ENCODE peak calls at places on chromosomes 3 and 15, in seven cellular contexts. R is IMR-90, S is transverse colon, U is HCT116, N is spleen, C is adrenal gland, Y is A549. E is an unnamed sample.

GRCh38 chr3:27632431-27633223 is 89.5 kb downstream of the EOMES start:
- DNase-seq in R (peak), S (peak), U (no peak), N (peak), C (peak), Y (peak), E (peak)

GRCh38 chr3:46096336-46096735 is 69.1 kb upstream of the XCR1 start:
- DNase-seq in R (no peak), S (no peak), U (no peak), N (no peak), C (no peak), Y (no peak), E (no peak)

GRCh38 chr15:65033659-65034269 is 4.3 kb upstream of the MTFMT start:
- DNase-seq in R (peak), S (peak), U (peak), N (no peak), C (no peak), Y (peak), E (no peak)

GRCh38 chr15:21269121-21269520 is 171.2 kb downstream of the POTEB3 start:
- DNase-seq in R (no peak), S (no peak), U (no peak), N (no peak), C (no peak), Y (peak), E (no peak)

GRCh38 chr3:188390775-188391443 is 237.0 kb downstream of the LPP start:
- DNase-seq in R (no peak), S (no peak), U (no peak), N (no peak), C (no peak), Y (no peak), E (no peak)

GRCh38 chr3:113247664-113248458 is 36.5 kb downstream of the BOC start:
- DNase-seq in R (no peak), S (no peak), U (no peak), N (no peak), C (no peak), Y (no peak), E (no peak)

GRCh38 chr15:77940548-77940947 is 137.0 kb downstream of the TBC1D2B start:
- DNase-seq in R (no peak), S (no peak), U (no peak), N (no peak), C (no peak), Y (no peak), E (no peak)

GRCh38 chr3:197368330-197368729 is 69.9 kb upstream of the DLG1 start:
- DNase-seq in R (no peak), S (no peak), U (no peak), N (no peak), C (no peak), Y (no peak), E (no peak)

GRCh38 chr15:90931737-90932659 is at the start of gene HDDC3:
- DNase-seq in R (peak), S (peak), U (peak), N (peak), C (peak), Y (peak), E (peak)

GRCh38 chr3:156465222-156465621 is 89.7 kb downstream of the SSR3 start:
- DNase-seq in R (no peak), S (no peak), U (no peak), N (no peak), C (no peak), Y (no peak), E (no peak)

GRCh38 chr3:31573460-31573779 is 40.7 kb downstream of the STT3B start:
- DNase-seq in R (no peak), S (no peak), U (no peak), N (no peak), C (no peak), Y (no peak), E (no peak)

DNA sequence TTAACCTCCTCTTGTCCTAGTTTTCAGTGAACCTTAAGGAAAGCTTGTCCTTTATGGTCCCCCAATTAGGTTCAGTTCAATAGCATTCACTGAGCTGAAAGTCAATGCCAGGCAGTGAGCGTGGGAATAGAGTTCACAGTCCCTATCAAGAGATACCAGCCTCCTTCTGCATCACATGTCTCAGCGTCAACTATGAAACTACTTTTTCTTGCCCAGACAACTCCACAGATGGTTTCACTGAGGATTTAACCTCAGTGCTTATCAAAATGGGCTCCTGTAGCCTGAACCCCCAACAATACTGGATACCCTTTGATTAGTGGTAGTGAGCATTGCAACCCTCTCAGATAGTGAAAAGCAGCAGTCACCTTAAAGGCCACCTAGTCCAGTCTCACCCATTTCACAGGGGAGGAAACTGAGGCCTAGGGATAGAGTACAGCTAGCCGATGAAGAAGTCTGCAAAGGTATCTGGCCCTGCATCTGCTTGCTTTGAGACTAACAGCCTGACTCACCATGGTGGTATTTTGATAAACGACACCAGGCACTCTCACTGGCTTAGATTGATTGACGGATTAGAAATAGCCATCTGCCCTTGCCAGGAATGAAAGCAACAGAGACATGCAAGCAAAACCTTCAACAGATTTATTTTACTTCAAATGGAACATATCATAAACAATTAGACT is 1.6 kb upstream of the UBA3 start:
- DNase-seq in R (no peak), S (no peak), U (no peak), N (no peak), C (no peak), Y (peak), E (no peak)
- TF ChIP-seq POLR2A in R (no peak), S (no peak), U (no peak), N (no peak), C (no peak), Y (no peak), E (no peak)

DNA sequence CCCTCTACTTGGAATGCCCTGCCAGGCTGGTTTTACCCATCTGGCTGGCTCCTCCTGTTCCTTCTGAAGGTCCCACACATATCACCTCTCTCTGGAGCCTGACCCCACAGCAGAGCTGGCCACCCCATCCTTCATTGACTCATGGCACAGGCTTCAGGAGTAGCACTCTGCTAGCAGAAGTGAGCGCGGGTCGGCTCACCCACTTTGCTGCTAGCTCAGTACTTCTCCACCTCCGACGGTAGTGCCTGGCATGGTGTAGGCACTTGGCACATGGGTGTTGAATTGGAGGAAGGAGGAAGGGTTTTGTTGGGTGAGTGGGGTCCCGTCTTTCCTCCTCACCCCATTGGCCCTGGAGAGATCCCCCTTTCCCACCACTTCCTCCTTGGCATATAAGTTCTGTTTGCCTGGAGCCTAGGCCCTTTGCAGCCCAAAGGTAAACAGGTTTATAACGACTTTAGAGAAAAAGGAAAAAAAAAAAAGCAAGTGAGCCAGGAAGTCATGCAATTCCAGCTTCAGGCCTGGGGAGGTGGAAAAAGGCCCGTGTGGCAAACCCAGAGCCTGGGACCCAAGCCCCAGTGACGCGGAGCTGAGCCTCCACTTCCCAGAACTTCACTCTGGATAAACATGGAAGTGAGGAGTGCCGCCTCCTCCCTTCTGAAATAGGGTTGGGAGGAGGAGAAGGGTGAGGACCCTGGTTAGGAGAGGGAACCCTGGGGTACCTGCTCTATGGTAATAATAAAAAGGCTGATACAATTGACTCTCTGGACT is 35.4 kb downstream of the SMAD6 start:
- DNase-seq in R (no peak), S (no peak), U (no peak), N (no peak), C (no peak), Y (no peak), E (no peak)
- TF ChIP-seq CTCF in R (no peak), S (no peak), U (no peak), N (no peak), C (no peak), Y (no peak), E (no peak)

DNA sequence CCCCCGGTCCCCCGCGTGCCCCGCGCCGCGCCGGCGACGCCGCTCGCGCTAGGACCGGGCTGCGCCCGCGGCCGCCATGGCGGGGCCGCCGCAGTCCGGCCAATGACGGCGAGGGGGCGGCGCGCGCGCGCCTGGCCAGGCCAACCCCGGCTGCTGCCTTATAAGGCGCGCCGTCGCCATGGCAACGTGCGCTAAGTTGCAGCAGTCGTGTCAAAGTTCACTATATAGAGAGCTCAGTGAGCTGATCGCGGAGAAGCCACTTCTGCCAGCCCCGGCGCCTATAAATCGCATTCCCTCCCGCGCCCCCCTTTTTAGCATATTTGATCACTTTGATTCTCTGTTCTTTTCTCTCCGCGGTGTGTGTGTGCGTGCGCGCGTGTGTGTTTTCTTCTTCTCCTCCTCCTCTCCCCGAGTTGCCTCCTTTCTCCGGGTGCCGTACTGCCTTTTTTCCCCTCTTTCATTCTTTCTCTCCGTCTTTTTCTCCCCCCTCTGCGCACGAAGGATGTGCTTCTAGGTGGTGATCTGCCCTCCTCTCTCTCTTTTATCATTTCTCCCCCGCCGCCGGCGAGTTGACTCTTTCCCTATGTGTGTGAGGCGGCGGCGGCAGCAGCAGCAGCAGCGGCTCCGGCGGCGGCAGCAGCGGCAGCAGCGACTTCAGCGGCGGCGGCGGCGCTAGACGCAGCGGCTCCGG is at the start of gene NR2F2:
- DNase-seq in R (peak), S (peak), U (peak), N (peak), C (peak), Y (peak), E (peak)
- TF ChIP-seq POLR2A in R (peak), S (peak), U (peak), N (peak), C (peak), Y (peak), E (peak)

DNA sequence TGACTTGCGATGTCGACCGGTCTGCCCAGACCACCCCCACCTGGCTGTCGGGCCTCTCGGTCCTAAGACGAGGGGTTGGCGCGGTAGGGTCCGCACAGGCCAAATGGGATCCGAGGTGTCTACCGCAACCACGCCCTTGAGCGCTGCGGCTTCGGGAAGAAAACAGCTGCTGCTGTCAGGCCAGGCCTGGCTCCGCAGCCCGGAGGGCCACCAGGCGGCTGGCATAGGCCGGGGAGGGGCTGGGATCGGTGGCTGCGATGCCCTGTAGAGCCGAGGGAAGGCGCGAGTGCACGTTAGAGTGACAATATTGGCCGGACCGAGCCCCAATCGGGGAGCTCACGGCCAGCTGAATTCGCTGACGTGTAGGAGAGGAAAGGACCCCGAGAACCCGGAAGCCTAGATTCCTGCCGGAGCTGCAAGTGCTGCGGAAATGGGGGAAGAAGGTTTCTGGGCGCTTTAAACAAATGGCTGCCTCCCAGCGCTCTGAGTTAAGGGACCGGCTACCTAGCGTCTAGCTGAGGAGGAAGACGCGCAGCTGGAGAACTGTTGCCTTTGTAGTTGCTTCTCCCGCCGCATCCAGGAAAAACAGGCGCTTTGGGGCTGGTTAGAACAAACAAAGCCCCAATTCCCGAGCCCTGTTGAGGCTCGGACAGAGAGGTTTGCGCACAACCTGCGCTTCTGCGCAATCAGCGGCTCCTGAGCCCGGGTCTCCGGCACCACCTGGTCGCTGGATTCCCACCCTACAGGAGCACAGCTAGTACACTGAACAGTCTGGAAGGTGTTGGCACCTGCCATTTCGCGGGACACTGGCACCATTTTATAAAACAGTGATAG is 14.0 kb downstream of the ZIC4 start:
- DNase-seq in R (no peak), S (no peak), U (no peak), N (peak), C (no peak), Y (no peak), E (no peak)
- TF ChIP-seq CTCF in R (no peak), S (no peak), U (no peak), N (no peak), C (no peak), Y (no peak), E (no peak)

GRCh38 chr15:48331796-48332641 is 790 bp downstream of the DUT start:
- DNase-seq in R (peak), S (peak), U (peak), N (peak), C (peak), Y (peak), E (peak)
- TF ChIP-seq POLR2A in R (no peak), S (no peak), U (peak), N (no peak), C (no peak), Y (no peak), E (no peak)

DNA sequence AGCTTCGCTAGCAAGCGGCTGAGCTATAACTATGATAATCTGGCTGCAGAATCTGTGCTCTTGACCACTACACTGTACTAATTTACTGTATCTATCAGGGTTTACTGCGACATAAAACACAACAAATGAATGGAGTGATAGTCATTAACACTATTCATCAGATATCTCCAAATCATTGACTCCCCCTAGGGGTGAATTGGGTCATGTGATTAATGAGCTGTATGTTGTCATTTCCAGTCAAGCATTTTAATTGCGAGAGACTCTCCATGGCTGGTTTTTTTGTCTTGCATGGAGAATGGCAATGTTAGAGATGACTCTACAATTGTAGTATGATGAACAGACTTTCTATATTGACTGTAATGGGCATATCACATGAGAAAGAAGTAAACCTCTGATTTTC is 10.5 kb upstream of the TM4SF18 start:
- DNase-seq in R (no peak), S (no peak), U (no peak), N (no peak), C (no peak), Y (no peak), E (no peak)
- TF ChIP-seq CTCF in R (no peak), S (no peak), U (peak), N (no peak), C (no peak), Y (peak), E (no peak)

DNA sequence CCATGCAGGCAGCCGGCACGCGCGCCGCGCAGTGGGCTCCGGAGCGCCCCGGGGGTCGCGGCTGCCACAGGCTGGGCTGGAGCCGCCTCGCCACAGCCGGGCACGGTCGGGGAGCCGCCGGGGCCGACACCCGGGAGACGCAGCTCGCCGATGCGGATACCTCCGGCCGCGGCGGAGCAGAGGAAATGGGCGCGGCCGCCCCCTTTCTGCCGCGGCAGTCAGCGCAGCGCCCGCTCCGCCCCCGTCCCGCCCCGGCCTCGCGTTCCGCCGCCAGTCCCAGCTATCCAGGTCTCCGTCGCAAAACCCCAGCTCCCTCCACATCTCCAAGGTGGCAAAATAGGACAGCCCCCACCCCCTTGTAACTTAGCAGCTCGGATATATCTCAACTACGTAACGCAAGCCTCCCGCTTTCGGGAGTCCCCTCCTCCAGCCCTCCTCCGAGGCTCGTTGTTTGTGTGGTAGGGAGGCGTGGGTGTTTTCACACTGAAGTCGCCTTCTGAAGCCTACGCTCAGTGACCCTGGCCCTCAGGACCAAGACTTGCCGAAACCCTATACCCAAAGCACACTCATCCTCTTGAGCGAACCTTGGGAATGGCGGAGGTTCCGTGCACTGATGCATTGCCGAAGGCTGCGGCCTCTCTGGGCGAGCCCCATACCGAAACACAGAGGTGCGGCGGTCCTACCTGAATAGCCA is at the start of gene SH3BP5:
- DNase-seq in R (peak), S (peak), U (peak), N (peak), C (peak), Y (peak), E (peak)
- TF ChIP-seq POLR2A in R (no peak), S (no peak), U (peak), N (no peak), C (peak), Y (peak), E (no peak)

DNA sequence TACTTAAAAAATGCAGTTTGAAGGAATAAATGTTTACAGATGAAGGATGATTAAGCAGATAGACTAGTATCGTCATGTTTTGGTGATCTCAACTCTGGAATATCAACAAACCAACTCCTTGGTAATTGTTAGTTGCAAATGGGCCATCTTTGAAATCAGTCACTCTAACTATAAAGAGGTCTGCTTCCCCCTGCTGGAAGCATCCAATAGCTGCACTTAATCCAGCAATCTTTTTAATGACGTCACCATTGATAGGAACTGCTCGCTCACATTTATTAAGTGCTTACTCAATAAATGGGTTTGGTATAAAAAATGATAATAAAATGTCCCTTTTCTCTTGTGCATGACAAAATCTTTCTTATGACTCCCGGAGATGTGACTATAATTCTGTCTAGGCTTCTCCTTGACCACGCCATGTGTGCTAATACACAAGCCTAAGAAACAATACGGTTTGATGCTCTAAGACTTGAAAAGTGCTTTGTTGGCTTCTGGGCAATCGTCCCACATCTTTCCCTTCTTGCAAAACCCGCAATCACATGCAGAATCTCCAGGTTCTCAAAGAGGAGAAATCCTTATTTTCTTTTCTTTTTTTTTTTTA is 227.6 kb upstream of the POU1F1 start:
- DNase-seq in R (peak), S (peak), U (peak), N (no peak), C (peak), Y (peak), E (no peak)
- TF ChIP-seq CTCF in R (peak), S (peak), U (peak), N (no peak), C (peak), Y (peak), E (peak)

E was measured in suprapubic skin.